ENCODE peak calls at places on chromosomes 4 and X, in four cellular contexts. Q is psoas muscle, Y is bronchial epithelial cell, N is AG10803. K is an unnamed sample.

GRCh38 chrX:120560405-120560841 is 339 bp downstream of the CUL4B start:
- DNase-seq in N (peak), Y (no peak), Q (no peak), K (no peak)

GRCh38 chr4:66842401-66842800 is 702.9 kb downstream of the CENPC start:
- DNase-seq in N (no peak), Y (no peak), Q (no peak), K (no peak)

GRCh38 chr4:151408630-151409469 is at the start of gene FHIP1A:
- DNase-seq in N (peak), Q (peak), Y (peak), K (peak)

GRCh38 chr4:7186081-7186480 is 6.3 kb upstream of the SORCS2 start:
- DNase-seq in Q (peak), Y (no peak), N (no peak), K (no peak)

GRCh38 chrX:130376077-130376476 is 9.4 kb downstream of the GPR119 start:
- DNase-seq in Y (no peak), N (no peak), Q (no peak), K (no peak)

GRCh38 chrX:129653985-129654651 is 638 bp downstream of the APLN start:
- DNase-seq in Q (no peak), N (no peak), Y (no peak), K (no peak)

GRCh38 chrX:79080131-79080530 is 64.4 kb upstream of the GPR174 start:
- DNase-seq in Q (no peak), N (peak), Y (no peak), K (no peak)

GRCh38 chrX:41421071-41421729 is 25.9 kb upstream of the NYX start:
- DNase-seq in Q (no peak), N (no peak), Y (peak), K (no peak)

GRCh38 chrX:87583679-87584078 is 66.1 kb downstream of the KLHL4 start:
- DNase-seq in Y (no peak), N (no peak), Q (no peak), K (no peak)

GRCh38 chr4:145619639-145619996 is 433 bp downstream of the MMAA start:
- DNase-seq in N (peak), Y (peak), Q (peak), K (peak)

GRCh38 chr4:185520119-185520518 is 15.2 kb downstream of the PDLIM3 start:
- DNase-seq in Q (no peak), Y (no peak), N (no peak), K (no peak)

GRCh38 chr4:165813606-165814005 is 59.4 kb upstream of the TLL1 start:
- DNase-seq in Q (no peak), N (no peak), Y (peak), K (no peak)

GRCh38 chrX:123835661-123836371 is 24.0 kb upstream of the XIAP start:
- DNase-seq in Q (no peak), Y (peak), N (peak), K (peak)

GRCh38 chr4:65668201-65669007 is 1.9 kb downstream of the EPHA5 start:
- DNase-seq in Q (peak), Y (no peak), N (peak), K (peak)

GRCh38 chr4:8639777-8640720 is 47.5 kb downstream of the CPZ start:
- DNase-seq in Q (peak), Y (no peak), N (no peak), K (no peak)

GRCh38 chr4:124000233-124000632 is 603.6 kb downstream of the SPRY1 start:
- DNase-seq in N (no peak), Q (no peak), Y (no peak), K (no peak)

DNA sequence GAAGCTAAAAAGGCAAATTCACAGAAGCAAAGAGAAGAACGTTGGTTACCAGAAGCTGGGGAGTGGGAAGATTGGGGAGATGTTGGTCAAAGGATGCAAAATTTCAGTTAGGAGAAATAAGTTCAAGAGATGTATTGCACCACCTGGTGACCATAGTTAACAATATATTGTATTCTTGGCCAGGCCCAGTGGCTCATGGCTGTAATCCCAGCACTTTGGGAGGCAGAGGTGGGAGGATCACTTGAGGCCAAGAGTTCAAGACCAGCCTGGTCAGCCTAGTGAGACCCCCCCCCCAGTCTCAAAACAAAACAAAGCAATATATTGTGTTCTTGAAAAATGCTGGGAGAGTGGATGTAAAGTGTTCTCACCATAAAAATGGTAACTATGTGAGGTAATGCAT is 67.9 kb downstream of the TAB3 start:
- DNase-seq in N (no peak), Q (no peak), Y (no peak), K (no peak)
- TF ChIP-seq CTCF in N (no peak), Q (no peak), Y (no peak), K (no peak)

GRCh38 chr4:110586137-110586850 is 36.6 kb downstream of the PITX2 start:
- DNase-seq in N (peak), Y (peak), Q (no peak), K (peak)
- H3K4me3 ChIP-seq in N (peak), Y (no peak), Q (peak), K (peak)

GRCh38 chrX:57132046-57132445 is 5.2 kb downstream of the SPIN2A start:
- DNase-seq in Q (no peak), Y (no peak), N (no peak), K (no peak)
- TF ChIP-seq CTCF in Q (no peak), Y (no peak), N (no peak), K (no peak)

GRCh38 chr4:18593297-18594002 is 571.9 kb upstream of the LCORL start:
- DNase-seq in N (peak), Y (peak), Q (no peak), K (peak)
- H3K4me3 ChIP-seq in N (peak), Y (no peak), Q (no peak), K (peak)

DNA sequence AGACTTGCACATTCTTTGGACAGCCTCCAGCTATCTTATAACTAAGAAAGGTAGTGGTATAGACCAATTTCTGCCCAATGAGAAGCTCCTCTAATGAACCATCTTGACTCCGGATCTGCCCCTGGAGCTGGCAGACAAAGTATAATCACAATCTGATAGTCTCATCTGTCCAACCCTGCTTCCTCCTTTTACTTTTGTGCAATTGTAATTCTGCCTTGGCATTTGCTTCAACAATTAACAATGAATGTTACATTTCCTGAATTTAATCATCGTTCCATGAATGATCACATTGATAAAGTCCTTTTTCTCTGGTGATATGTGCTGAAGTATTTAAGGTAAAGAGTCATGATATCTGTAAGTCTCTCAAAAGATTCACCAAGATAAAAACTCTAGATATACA is 27.8 kb downstream of the FRYL start:
- DNase-seq in Q (no peak), N (no peak), Y (no peak), K (no peak)
- TF ChIP-seq CTCF in Q (no peak), N (no peak), Y (no peak), K (no peak)

GRCh38 chrX:115362334-115363095 is 73.0 kb downstream of the LUZP4 start:
- DNase-seq in Y (no peak), Q (no peak), N (no peak), K (peak)
- H3K4me3 ChIP-seq in Y (no peak), Q (no peak), N (no peak), K (no peak)

DNA sequence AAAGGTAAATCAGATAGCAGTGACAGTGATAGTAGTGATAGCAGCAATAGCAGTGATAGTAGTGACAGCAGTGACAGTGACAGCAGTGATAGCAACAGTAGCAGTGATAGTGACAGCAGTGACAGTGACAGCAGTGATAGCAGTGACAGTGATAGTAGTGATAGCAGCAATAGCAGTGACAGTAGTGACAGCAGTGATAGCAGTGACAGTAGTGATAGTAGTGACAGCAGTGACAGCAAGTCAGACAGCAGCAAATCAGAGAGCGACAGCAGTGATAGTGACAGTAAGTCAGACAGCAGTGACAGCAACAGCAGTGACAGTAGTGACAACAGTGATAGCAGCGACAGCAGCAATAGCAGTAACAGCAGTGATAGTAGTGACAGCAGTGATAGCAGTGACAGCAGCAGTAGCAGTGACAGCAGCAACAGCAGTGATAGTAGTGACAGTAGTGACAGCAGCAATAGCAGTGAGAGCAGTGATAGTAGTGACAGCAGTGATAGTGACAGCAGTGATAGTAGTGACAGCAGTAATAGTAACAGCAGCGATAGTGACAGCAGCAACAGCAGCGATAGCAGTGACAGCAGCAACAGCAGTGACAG is 6.1 kb downstream of the DSPP start:
- DNase-seq in Y (no peak), N (no peak), Q (no peak), K (no peak)
- TF ChIP-seq CTCF in Y (no peak), N (no peak), Q (no peak), K (no peak)